ENCODE peak calls at places on chromosome 20, in seven cellular contexts. W, R, A, L, Q, G and T are unnamed samples.

GRCh38 chr20:3093861-3094361 is 9.4 kb upstream of the AVP start:
- DNase-seq in W (no peak), R (peak; percentile 91), A (no peak), L (no peak), Q (no peak), G (no peak), T (no peak)

GRCh38 chr20:32966881-32967781 is 37.1 kb downstream of the SUN5 start:
- DNase-seq in W (peak; percentile 41), R (peak; percentile 68), A (peak; percentile 66), L (peak; percentile 26), Q (no peak), G (no peak), T (no peak)

GRCh38 chr20:36919715-36920333 is 31.7 kb downstream of the SAMHD1 start:
- DNase-seq in W (no peak), R (peak; percentile 69), A (no peak), L (no peak), Q (peak; percentile 75), G (peak; percentile 78), T (no peak)

GRCh38 chr20:47981242-47981641 is 196.0 kb upstream of the SULF2 start:
- DNase-seq in W (peak; percentile 43), R (no peak), A (no peak), L (no peak), Q (no peak), G (no peak), T (no peak)

GRCh38 chr20:48752963-48753362 is 74.8 kb downstream of the PREX1 start:
- DNase-seq in W (no peak), R (no peak), A (no peak), L (no peak), Q (no peak), G (no peak), T (no peak)

GRCh38 chr20:38034108-38034649 is 633 bp downstream of the RPRD1B start:
- DNase-seq in W (no peak), R (peak; percentile 19), A (no peak), L (no peak), Q (no peak), G (no peak), T (no peak)

GRCh38 chr20:25065625-25066338 is 7.8 kb upstream of the ACSS1 start:
- DNase-seq in W (peak; percentile 84), R (peak; percentile 70), A (peak; percentile 94), L (no peak), Q (peak; percentile 67), G (peak; percentile 84), T (no peak)

GRCh38 chr20:48706710-48707339 is 121.0 kb downstream of the PREX1 start:
- DNase-seq in W (no peak), R (no peak), A (no peak), L (peak; percentile 10), Q (no peak), G (no peak), T (no peak)

GRCh38 chr20:44952731-44953130 is 7.5 kb downstream of the TOMM34 start:
- DNase-seq in W (no peak), R (no peak), A (no peak), L (no peak), Q (no peak), G (no peak), T (no peak)

GRCh38 chr20:48962976-48963730 is 41.6 kb downstream of the ARFGEF2 start:
- DNase-seq in W (no peak), R (no peak), A (no peak), L (no peak), Q (no peak), G (no peak), T (no peak)

GRCh38 chr20:50663095-50663821 is 28.1 kb downstream of the RIPOR3 start:
- DNase-seq in W (peak; percentile 73), R (peak; percentile 72), A (no peak), L (peak; percentile 75), Q (no peak), G (peak; percentile 83), T (no peak)

GRCh38 chr20:23655551-23656211 is 17.9 kb upstream of the CST3 start:
- DNase-seq in W (no peak), R (peak; percentile 62), A (peak; percentile 88), L (no peak), Q (no peak), G (no peak), T (no peak)

GRCh38 chr20:39165099-39165498 is 203.0 kb downstream of the DHX35 start:
- DNase-seq in W (no peak), R (no peak), A (no peak), L (no peak), Q (no peak), G (no peak), T (no peak)

GRCh38 chr20:19653328-19653727 is 104.7 kb upstream of the RIN2 start:
- DNase-seq in W (peak; percentile 25), R (no peak), A (no peak), L (no peak), Q (no peak), G (no peak), T (no peak)

GRCh38 chr20:53831812-53832211 is 238.2 kb upstream of the ZNF217 start:
- DNase-seq in W (no peak), R (no peak), A (no peak), L (no peak), Q (no peak), G (no peak), T (no peak)

GRCh38 chr20:20772492-20773047 is 60.1 kb upstream of the RALGAPA2 start:
- DNase-seq in W (no peak), R (no peak), A (no peak), L (no peak), Q (no peak), G (no peak), T (no peak)

GRCh38 chr20:58717278-58718091 is 24.9 kb downstream of the NPEPL1 start:
- DNase-seq in W (peak; percentile 40), R (peak; percentile 4), A (peak; percentile 79), L (peak; percentile 53), Q (no peak), G (no peak), T (no peak)

GRCh38 chr20:24999568-24999967 is 7.0 kb upstream of the APMAP start:
- DNase-seq in W (no peak), R (no peak), A (peak; percentile 74), L (no peak), Q (no peak), G (no peak), T (no peak)

DNA sequence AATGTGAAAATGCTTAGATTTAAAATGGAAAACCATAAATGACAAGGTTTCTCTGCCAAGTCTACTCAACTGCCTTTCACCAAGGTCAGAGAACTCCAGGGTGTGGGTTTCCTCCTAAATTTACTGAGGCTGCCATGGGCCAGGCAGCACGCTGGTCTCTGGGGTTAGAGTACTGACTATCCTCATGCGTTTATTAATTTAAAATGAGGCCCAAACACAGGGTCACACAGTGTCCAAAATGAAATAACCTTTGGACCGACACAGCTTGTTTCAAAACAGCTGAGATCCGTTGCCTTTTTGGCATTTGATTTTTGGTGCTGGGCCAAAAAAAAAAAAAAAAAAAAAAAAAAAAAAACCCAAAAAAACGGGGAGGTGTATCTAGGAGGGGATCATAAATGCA is 14.6 kb upstream of the TOX2 start:
- DNase-seq in W (no peak), R (no peak), A (no peak), L (no peak), Q (no peak), G (no peak), T (no peak)
- H3K4me3 ChIP-seq in W (no peak overlapping the region), R (no peak overlapping the region), A (no peak overlapping the region), L (no peak overlapping the region), Q (no peak overlapping the region), G (no peak overlapping the region), T (no peak overlapping the region)

GRCh38 chr20:4227085-4227821 is 211.9 kb upstream of the RNF24 start:
- DNase-seq in W (peak; percentile 83), R (peak; percentile 63), A (no peak), L (no peak), Q (peak; percentile 84), G (peak; percentile 69), T (no peak)

GRCh38 chr20:4229415-4229814 is 214.1 kb upstream of the RNF24 start:
- DNase-seq in W (no peak), R (no peak), A (no peak), L (no peak), Q (no peak), G (no peak), T (no peak)

GRCh38 chr20:4225778-4226177 is 210.4 kb upstream of the RNF24 start:
- DNase-seq in W (no peak), R (no peak), A (no peak), L (no peak), Q (peak; percentile 98), G (peak; percentile 91), T (peak; percentile 87)

GRCh38 chr20:4230185-4230584 is 214.8 kb upstream of the RNF24 start:
- DNase-seq in W (no peak), R (no peak), A (no peak), L (no peak), Q (no peak), G (no peak), T (no peak)

DNA sequence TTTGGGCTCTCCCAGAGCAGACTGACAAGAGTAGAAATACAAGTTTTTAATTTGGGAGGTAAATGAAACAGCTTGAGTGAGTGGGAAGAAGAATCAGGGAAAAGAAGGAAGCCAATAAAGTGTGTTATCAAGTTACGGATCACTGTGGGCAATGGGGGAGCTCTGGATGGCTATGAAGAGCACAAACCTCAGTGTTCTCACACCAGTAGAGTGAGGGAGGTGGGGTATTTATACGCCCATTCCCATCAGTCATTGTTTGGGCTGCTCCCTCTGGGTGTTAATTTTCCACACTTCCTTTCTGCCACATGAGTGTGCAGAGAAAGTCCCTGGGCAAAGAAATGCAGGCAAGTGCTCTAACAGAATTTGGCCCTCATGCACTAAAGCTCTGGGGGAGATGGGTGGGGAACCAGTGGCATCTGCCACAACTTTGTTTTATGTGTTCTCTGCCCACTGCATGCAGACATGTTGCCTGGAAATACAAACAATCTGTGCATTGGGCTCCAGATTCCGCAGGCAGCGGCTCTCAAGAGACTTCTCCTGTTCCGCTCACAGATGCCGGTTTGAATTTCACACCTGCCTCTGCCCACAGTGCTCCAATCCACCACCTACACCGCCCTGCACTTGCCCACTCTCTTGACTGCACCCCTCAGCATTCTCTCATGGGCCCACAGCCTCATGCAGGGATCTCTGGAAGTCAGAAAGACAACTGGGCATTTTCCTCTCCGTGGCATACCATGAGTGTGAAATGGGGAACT is 211.1 kb upstream of the RNF24 start:
- DNase-seq in W (no peak), R (no peak), A (no peak), L (no peak), Q (no peak), G (no peak), T (no peak)
- TF ChIP-seq CTCF in W (no peak), R (no peak), A (no peak), L (no peak), Q (no peak), G (no peak), T (no peak)

GRCh38 chr20:34675561-34675960 is 1.3 kb downstream of the PIGU start:
- DNase-seq in W (no peak), R (no peak), A (peak; percentile 52), L (no peak), Q (no peak), G (no peak), T (no peak)
- H3K4me3 ChIP-seq in W (peak overlapping the region; percentile 86), R (peak overlapping the region; percentile 86), A (no peak overlapping the region), L (no peak overlapping the region), Q (no peak overlapping the region), G (peak overlapping the region; percentile 83), T (peak overlapping the region; percentile 88)

DNA sequence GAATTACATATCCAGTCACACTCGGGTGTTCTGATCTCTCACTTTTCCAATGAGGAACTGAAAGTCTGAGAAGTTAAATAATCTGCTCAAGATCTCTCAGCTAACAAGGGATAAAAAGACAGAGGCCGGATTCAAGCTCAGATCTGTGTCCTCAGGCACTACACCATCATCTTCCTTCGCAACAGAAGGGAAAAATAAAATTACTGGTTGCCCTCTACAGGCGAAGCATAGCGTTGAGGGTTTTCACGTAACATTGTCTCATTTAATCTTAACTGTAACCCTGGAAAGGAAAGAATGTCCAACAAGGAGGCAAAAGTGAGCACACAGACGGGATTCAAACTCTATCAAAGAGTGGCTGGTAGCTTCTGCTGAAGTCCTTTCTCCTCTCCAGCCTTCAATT is 67.8 kb upstream of the ANKEF1 start:
- DNase-seq in W (no peak), R (peak; percentile 16), A (no peak), L (no peak), Q (peak; percentile 26), G (peak; percentile 52), T (no peak)
- TF ChIP-seq CTCF in W (peak; percentile 73), R (peak; percentile 16), A (no peak), L (no peak), Q (peak; percentile 54), G (peak; percentile 79), T (peak; percentile 38)